ENCODE peak calls at places on chromosomes 6 and 20, in eight cellular contexts. W is activated CD4-positive, alpha-beta T cell treated with anti-CD3 and anti-CD28 coated beads, Interleukin-2, amount 50 U/mL, for 1 hour; B is cardiac muscle cell; F is neural crest cell; P is EL; O is left cardiac atrium; T is stimulated activated effector memory CD8-positive, alpha-beta T cell treated with anti-CD3 and anti-CD28 coated beads, Interleukin-12 subunit alpha, Interleukin-12 subunit beta, amount 100 ng/mL, for 72 hours; V is memory B cell. C is an unnamed sample.

GRCh38 chr20:18314786-18315406 is 26.6 kb downstream of the ZNF133 start:
- DNase-seq in T (no peak), V (no peak), P (peak; percentile 93), F (no peak), B (peak; percentile 3), W (no peak), O (no peak), C (no peak)

GRCh38 chr6:127162808-127163207 is 44.3 kb downstream of the RSPO3 start:
- DNase-seq in T (no peak), P (no peak), W (no peak), O (no peak), V (no peak), F (no peak), B (peak; percentile 62), C (no peak)

GRCh38 chr20:25984933-25985332 is 288.3 kb upstream of the ZNF337 start:
- DNase-seq in P (peak; percentile 55), O (peak; percentile 83), T (no peak), W (peak; percentile 53), B (peak; percentile 74), F (no peak), V (peak; percentile 20), C (peak; percentile 56)

GRCh38 chr6:6599468-6599873 is 11.0 kb downstream of the LY86 start:
- DNase-seq in O (peak; percentile 43), B (no peak), F (no peak), T (no peak), P (no peak), V (no peak), W (no peak), C (no peak)

GRCh38 chr6:132730560-132730959 is 16.7 kb upstream of the VNN1 start:
- DNase-seq in T (no peak), P (peak; percentile 54), V (no peak), B (peak; percentile 9), W (no peak), O (no peak), F (no peak), C (no peak)

GRCh38 chr6:106704327-106704726 is 74.9 kb downstream of the QRSL1 start:
- DNase-seq in O (no peak), W (no peak), B (no peak), V (no peak), P (no peak), F (no peak), T (no peak), C (no peak)

GRCh38 chr6:72702421-72702820 is 80.6 kb downstream of the KCNQ5 start:
- DNase-seq in B (no peak), V (no peak), F (no peak), P (no peak), W (no peak), T (no peak), O (no peak), C (no peak)

GRCh38 chr6:106448000-106448426 is 87.5 kb downstream of the CRYBG1 start:
- DNase-seq in P (no peak), W (peak; percentile 4), F (no peak), O (peak; percentile 24), T (no peak), B (no peak), V (peak; percentile 39), C (no peak)

GRCh38 chr6:24394777-24395437 is 7.8 kb upstream of the MRS2 start:
- DNase-seq in V (no peak), T (no peak), P (peak; percentile 79), O (no peak), B (peak; percentile 78), W (no peak), F (no peak), C (no peak)

GRCh38 chr6:111746983-111747773 is 126.1 kb downstream of the FYN start:
- DNase-seq in V (no peak), P (no peak), T (no peak), O (no peak), W (no peak), F (no peak), B (no peak), C (no peak)

GRCh38 chr20:62795023-62795761 is 1.1 kb upstream of the MRGBP start:
- DNase-seq in W (peak; percentile 58), O (no peak), P (peak; percentile 66), B (peak; percentile 56), V (no peak), F (peak; percentile 60), T (peak; percentile 59), C (peak; percentile 68)

GRCh38 chr6:17281497-17282481 is 628 bp downstream of the RBM24 start:
- DNase-seq in V (no peak), T (no peak), P (peak; percentile 61), F (peak; percentile 21), W (no peak), B (peak; percentile 46), O (peak; percentile 29), C (no peak)

GRCh38 chr6:157946865-157947532 is 34.7 kb upstream of the SYNJ2 start:
- DNase-seq in F (no peak), T (no peak), W (no peak), V (no peak), P (peak; percentile 28), O (no peak), B (peak; percentile 26), C (no peak)

GRCh38 chr20:38052870-38053269 is 19.3 kb downstream of the RPRD1B start:
- DNase-seq in B (no peak), O (no peak), V (no peak), F (no peak), P (no peak), T (no peak), W (no peak), C (no peak)